ENCODE peak calls at places on chromosomes 11 and 22, in ten cellular contexts. O is HCT116, I is neural progenitor cell, T is psoas muscle, H is uterus, M is GM23338, Z is H1, N is cardiac muscle cell, G is tibial artery, W is upper lobe of right lung. B is an unnamed sample.

GRCh38 chr22:42171946-42172345 is 41.3 kb upstream of the CYP2D6 start:
- DNase-seq in O (no peak), I (no peak), T (no peak), H (no peak), M (no peak), Z (no peak), N (no peak), G (no peak), W (no peak), B (no peak)

GRCh38 chr22:42172385-42173172 is 42.0 kb upstream of the CYP2D6 start:
- DNase-seq in O (no peak), I (no peak), T (no peak), H (no peak), M (no peak), Z (no peak), N (no peak), G (no peak), W (no peak), B (no peak)

GRCh38 chr11:6607190-6607635 is 3.6 kb downstream of the ILK start:
- DNase-seq in O (no peak), I (no peak), T (no peak), H (no peak), M (no peak), Z (no peak), N (no peak), G (no peak), W (no peak), B (peak)

GRCh38 chr22:21593406-21594232 is 26.1 kb downstream of the UBE2L3 start:
- DNase-seq in O (no peak), I (peak), T (no peak), H (no peak), M (peak), Z (peak), N (no peak), G (no peak), W (no peak), B (peak)

GRCh38 chr11:72373163-72373562 is 61.2 kb downstream of the CLPB start:
- DNase-seq in O (no peak), I (no peak), T (no peak), H (no peak), M (no peak), Z (no peak), N (no peak), G (no peak), W (no peak), B (no peak)

GRCh38 chr22:43883012-43883661 is 8.7 kb downstream of the PNPLA5 start:
- DNase-seq in O (peak), I (peak), T (no peak), H (no peak), M (peak), Z (peak), N (peak), G (no peak), W (peak), B (no peak)

GRCh38 chr11:85923455-85923854 is 68.3 kb downstream of the CCDC83 start:
- DNase-seq in O (no peak), I (no peak), T (no peak), H (no peak), M (no peak), Z (no peak), N (no peak), G (no peak), W (no peak), B (no peak)

GRCh38 chr11:6833329-6833728 is 12.2 kb upstream of the OR10A5 start:
- DNase-seq in O (no peak), I (no peak), T (no peak), H (no peak), M (no peak), Z (no peak), N (no peak), G (no peak), W (no peak), B (no peak)

GRCh38 chr11:116786360-116786759 is 1.5 kb downstream of the ZPR1 start:
- DNase-seq in O (no peak), I (no peak), T (no peak), H (no peak), M (no peak), Z (no peak), N (no peak), G (no peak), W (no peak), B (no peak)

GRCh38 chr11:64007629-64008282 is 21.5 kb downstream of the OTUB1 start:
- DNase-seq in O (peak), I (peak), T (peak), H (peak), M (peak), Z (peak), N (peak), G (peak), W (peak), B (peak)

GRCh38 chr11:17257200-17257599 is 19.3 kb upstream of the NUCB2 start:
- DNase-seq in O (no peak), I (no peak), T (no peak), H (no peak), M (no peak), Z (no peak), N (no peak), G (no peak), W (no peak), B (no peak)

GRCh38 chr11:108985611-108986279 is 320.9 kb downstream of the DDX10 start:
- DNase-seq in O (no peak), I (no peak), T (no peak), H (no peak), M (no peak), Z (no peak), N (no peak), G (no peak), W (no peak), B (no peak)

GRCh38 chr22:44363214-44363979 is 50.6 kb upstream of the SHISAL1 start:
- DNase-seq in O (no peak), I (no peak), T (peak), H (peak), M (no peak), Z (no peak), N (no peak), G (peak), W (peak), B (peak)

GRCh38 chr22:41638748-41639147 is 17.7 kb downstream of the XRCC6 start:
- DNase-seq in O (no peak), I (no peak), T (no peak), H (no peak), M (no peak), Z (no peak), N (no peak), G (no peak), W (no peak), B (no peak)

DNA sequence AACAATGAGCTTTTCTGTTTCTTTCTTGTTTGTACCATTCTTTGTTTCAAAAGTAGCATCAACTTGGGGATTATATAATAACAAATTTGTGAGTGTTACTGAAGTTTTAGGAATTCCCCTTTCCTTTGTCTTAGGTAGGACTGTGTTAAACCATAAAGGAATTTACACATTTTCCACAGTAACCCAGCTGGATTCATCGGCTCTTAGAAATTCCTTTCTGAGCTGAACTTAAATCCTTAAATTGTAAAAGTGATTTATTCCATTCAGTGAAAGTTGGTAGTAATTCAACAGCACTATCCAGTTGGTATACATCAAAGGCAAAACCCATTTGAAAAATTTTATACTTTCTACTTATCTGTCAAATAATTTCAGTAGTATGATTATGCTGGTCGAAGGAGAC is 11.8 kb downstream of the EMSY start:
- DNase-seq in O (no peak), I (peak), T (no peak), H (no peak), M (peak), Z (no peak), N (no peak), G (no peak), W (no peak), B (no peak)
- H3K4me3 ChIP-seq in O (no peak), I (peak), T (no peak), H (no peak), M (no peak), Z (no peak), N (no peak), G (no peak), W (no peak), B (no peak)

DNA sequence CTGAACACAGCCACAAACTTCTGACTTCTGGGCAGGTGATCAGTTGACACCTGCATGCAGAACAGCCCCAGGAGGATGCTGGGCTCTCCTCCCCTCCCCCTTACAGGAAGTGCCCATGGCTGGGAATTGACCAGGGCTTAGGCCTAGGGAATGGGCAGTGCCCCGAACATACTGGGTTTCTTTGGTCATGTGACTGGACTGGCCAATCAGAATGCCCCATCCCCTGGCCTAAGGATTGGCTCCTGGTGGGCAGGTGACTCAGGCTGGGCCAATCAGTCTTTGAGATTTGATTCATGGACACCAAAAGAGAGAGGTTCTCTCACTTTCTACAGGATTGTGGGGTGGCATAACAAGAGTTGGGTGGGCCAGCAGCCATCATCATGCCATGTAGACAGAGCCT is 37.1 kb downstream of the MCM5 start:
- DNase-seq in O (peak), I (no peak), T (no peak), H (no peak), M (peak), Z (peak), N (no peak), G (no peak), W (no peak), B (no peak)
- H3K27ac ChIP-seq in O (no peak), I (no peak), T (no peak), H (no peak), M (peak), Z (no peak), N (no peak), G (no peak), W (no peak), B (no peak)

DNA sequence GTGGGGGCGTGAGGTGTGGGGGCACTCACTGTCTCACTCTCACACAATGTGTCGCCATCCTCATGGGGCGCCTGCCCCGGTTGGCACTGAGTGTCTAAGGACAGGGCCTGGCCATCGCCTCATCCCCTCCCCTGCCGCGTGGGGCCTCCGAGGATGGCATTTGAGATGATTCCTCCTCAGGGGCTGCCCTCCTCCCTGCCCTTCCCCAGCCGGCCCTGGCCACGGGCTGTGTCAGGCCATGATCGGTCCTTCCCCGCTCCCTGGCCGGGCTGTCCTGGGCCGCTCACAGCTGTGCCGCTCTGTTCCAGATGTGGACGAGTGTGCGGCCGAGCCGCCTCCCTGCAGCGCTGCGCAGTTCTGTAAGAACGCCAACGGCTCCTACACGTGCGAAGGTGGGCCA is 4.5 kb downstream of the CRELD2 start:
- DNase-seq in O (no peak), I (no peak), T (no peak), H (no peak), M (no peak), Z (no peak), N (no peak), G (no peak), W (no peak), B (no peak)
- TF ChIP-seq CTCF in O (no peak), I (no peak), T (no peak), H (no peak), M (no peak), Z (no peak), N (no peak), G (no peak), W (no peak), B (no peak)

DNA sequence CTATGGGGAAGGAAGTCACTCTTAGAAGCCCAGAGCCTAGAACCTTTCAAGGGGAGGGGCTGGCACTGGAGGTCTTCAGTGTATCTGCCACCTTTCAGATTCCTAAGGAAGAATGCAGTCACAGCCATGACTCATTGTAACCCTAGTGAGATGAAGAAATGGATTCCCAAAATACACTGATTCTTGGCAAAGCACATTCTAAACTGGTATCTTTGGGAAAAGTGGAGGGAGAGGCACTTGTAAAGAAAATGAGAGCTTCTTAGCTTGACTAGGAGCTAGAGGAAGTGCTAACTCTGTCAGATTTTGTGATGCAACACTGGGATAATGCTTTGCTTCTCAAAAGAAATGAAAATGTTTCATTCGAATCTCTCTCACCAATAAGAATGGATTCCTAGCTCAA is 14.4 kb downstream of the NRIP3 start:
- DNase-seq in O (no peak), I (no peak), T (no peak), H (no peak), M (peak), Z (no peak), N (no peak), G (no peak), W (no peak), B (no peak)
- H3K4me3 ChIP-seq in O (no peak), I (no peak), T (no peak), H (no peak), M (no peak), Z (no peak), N (no peak), G (no peak), W (no peak), B (no peak)

DNA sequence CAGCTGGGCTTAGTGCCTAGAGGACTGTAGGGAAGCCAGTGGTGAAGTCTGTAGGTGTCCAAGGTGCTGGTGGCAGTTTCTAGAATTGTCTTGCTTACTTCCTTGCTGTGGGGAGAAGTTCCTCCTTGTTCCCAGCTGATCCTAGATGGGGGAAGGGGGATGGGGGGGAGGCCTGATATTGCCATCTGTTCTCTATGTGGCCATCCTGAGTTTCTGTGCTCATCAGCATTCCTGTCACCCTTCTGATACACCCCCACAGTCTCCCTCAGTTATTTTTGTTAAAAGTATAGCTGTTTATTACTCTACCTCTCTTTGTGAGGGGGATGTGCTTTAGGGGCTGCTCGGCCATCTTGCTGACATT is 36.5 kb downstream of the MADD start:
- DNase-seq in O (no peak), I (no peak), T (no peak), H (no peak), M (no peak), Z (no peak), N (no peak), G (no peak), W (no peak), B (no peak)
- H3K27ac ChIP-seq in O (no peak), I (no peak), T (no peak), H (no peak), M (no peak), Z (no peak), N (peak), G (peak), W (no peak), B (peak)

GRCh38 chr11:10257478-10257877 is 36.5 kb downstream of the SBF2 start:
- DNase-seq in O (no peak), I (no peak), T (no peak), H (no peak), M (peak), Z (no peak), N (no peak), G (no peak), W (no peak), B (no peak)
- TF ChIP-seq CTCF in O (no peak), I (no peak), T (no peak), H (no peak), M (no peak), Z (no peak), N (no peak), G (no peak), W (no peak), B (no peak)

GRCh38 chr11:36105743-36106581 is 162.1 kb downstream of the LDLRAD3 start:
- DNase-seq in O (no peak), I (no peak), T (no peak), H (no peak), M (no peak), Z (no peak), N (no peak), G (no peak), W (no peak), B (no peak)

GRCh38 chr11:36103933-36104530 is 160.2 kb downstream of the LDLRAD3 start:
- DNase-seq in O (no peak), I (no peak), T (no peak), H (no peak), M (no peak), Z (no peak), N (no peak), G (no peak), W (no peak), B (no peak)

GRCh38 chr11:36101466-36101865 is 157.6 kb downstream of the LDLRAD3 start:
- DNase-seq in O (no peak), I (no peak), T (no peak), H (no peak), M (no peak), Z (no peak), N (no peak), G (no peak), W (no peak), B (no peak)

GRCh38 chr11:36104660-36104992 is 160.8 kb downstream of the LDLRAD3 start:
- DNase-seq in O (no peak), I (no peak), T (no peak), H (peak), M (no peak), Z (no peak), N (no peak), G (no peak), W (no peak), B (no peak)

DNA sequence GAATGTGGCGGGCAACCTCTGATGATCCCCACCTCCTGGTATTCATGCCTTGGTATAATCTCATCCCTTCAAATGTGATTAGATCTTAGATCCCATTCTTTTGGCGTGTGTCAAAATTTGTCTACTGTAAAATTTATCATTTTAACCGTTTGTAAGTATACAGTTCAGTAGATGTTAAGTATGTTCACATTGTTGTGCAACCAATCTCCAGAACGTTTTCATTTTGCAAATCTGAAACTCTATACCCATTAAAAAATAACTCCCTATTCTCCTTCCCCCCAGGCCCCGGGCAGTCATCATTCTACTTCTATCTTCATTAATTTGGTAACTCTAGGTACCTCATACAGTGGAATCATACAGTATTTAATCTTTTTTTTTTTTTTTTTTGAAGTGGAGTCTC is 159.0 kb downstream of the LDLRAD3 start:
- DNase-seq in O (no peak), I (no peak), T (no peak), H (no peak), M (no peak), Z (no peak), N (no peak), G (no peak), W (no peak), B (no peak)
- H3K4me3 ChIP-seq in O (no peak), I (no peak), T (no peak), H (no peak), M (no peak), Z (no peak), N (no peak), G (no peak), W (no peak), B (no peak)

GRCh38 chr22:37641251-37641949 is 1.9 kb downstream of the SH3BP1 start:
- DNase-seq in O (no peak), I (no peak), T (no peak), H (no peak), M (no peak), Z (no peak), N (no peak), G (peak), W (no peak), B (no peak)

GRCh38 chr22:37638351-37639069 is 959 bp upstream of the SH3BP1 start:
- DNase-seq in O (no peak), I (no peak), T (no peak), H (no peak), M (no peak), Z (no peak), N (no peak), G (no peak), W (no peak), B (no peak)

GRCh38 chr22:37640591-37641250 is 1.3 kb downstream of the SH3BP1 start:
- DNase-seq in O (no peak), I (no peak), T (no peak), H (no peak), M (no peak), Z (no peak), N (no peak), G (no peak), W (no peak), B (no peak)

GRCh38 chr22:37639771-37640590 is 512 bp downstream of the SH3BP1 start:
- DNase-seq in O (no peak), I (peak), T (no peak), H (no peak), M (peak), Z (no peak), N (no peak), G (peak), W (no peak), B (no peak)

GRCh38 chr22:37639070-37639760 is at the start of gene SH3BP1:
- DNase-seq in O (no peak), I (peak), T (peak), H (peak), M (peak), Z (peak), N (peak), G (peak), W (peak), B (peak)
- H3K27ac ChIP-seq in O (peak), I (no peak), T (no peak), H (peak), M (no peak), Z (no peak), N (peak), G (no peak), W (peak), B (peak)

GRCh38 chr11:75351541-75352416 is at the start of gene ARRB1:
- DNase-seq in O (no peak), I (peak), T (peak), H (peak), M (peak), Z (peak), N (peak), G (peak), W (peak), B (peak)
- TF ChIP-seq CTCF in O (no peak), I (peak), T (no peak), H (no peak), M (no peak), Z (peak), N (no peak), G (no peak), W (no peak), B (no peak)

GRCh38 chr11:100677796-100678195 is 9.3 kb upstream of the ARHGAP42 start:
- DNase-seq in O (no peak), I (no peak), T (no peak), H (no peak), M (no peak), Z (no peak), N (no peak), G (no peak), W (no peak), B (no peak)

GRCh38 chr11:100682247-100682969 is 4.7 kb upstream of the ARHGAP42 start:
- DNase-seq in O (peak), I (no peak), T (no peak), H (no peak), M (peak), Z (no peak), N (no peak), G (no peak), W (no peak), B (no peak)

GRCh38 chr11:100683107-100683506 is 4.0 kb upstream of the ARHGAP42 start:
- DNase-seq in O (no peak), I (no peak), T (no peak), H (no peak), M (no peak), Z (no peak), N (no peak), G (no peak), W (no peak), B (no peak)

GRCh38 chr11:100680070-100680469 is 7.0 kb upstream of the ARHGAP42 start:
- DNase-seq in O (no peak), I (no peak), T (no peak), H (no peak), M (no peak), Z (no peak), N (peak), G (no peak), W (no peak), B (no peak)

DNA sequence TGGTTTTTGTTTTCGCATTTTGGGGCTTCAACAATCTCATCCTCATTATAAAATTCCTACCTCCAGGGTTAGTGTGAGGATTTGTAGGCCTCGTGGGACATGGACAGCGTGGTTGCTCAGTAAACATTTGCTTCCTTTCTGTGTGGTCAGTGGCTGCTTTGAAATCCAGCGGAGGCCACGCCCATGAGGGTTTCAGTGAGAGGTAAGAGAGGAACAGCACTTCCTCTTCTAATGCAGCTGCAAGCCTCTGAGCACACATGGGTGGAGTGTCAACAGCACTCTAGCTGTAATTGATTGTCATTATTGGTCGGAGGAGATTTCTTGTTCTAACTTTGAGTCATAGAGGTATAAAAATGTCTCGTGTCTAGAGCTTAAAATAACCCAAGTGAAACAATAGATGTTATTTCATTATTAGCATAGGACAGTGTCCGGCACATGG is 6.0 kb upstream of the ARHGAP42 start:
- DNase-seq in O (peak), I (no peak), T (peak), H (peak), M (peak), Z (no peak), N (peak), G (no peak), W (peak), B (peak)
- H3K4me3 ChIP-seq in O (no peak), I (no peak), T (no peak), H (no peak), M (no peak), Z (no peak), N (no peak), G (no peak), W (no peak), B (no peak)

B was measured in heart right ventricle.